ENCODE peak calls at places on chromosomes 7 and 10, in six cellular contexts. One of them, this sample, is unnamed.

GRCh38 chr7:30652132-30652531 is 30.1 kb downstream of the CRHR2 start:
- DNase-seq in colonic mucosa: no peak
- DNase-seq in heart left ventricle: no peak
- DNase-seq in Panc1: no peak
- DNase-seq in IMR-90: no peak
- DNase-seq in pancreas: no peak
- DNase-seq in this sample: no peak

GRCh38 chr7:145700488-145700887 is 416.1 kb upstream of the CNTNAP2 start:
- DNase-seq in colonic mucosa: no peak
- DNase-seq in heart left ventricle: no peak
- DNase-seq in Panc1: no peak
- DNase-seq in IMR-90: no peak
- DNase-seq in pancreas: no peak
- DNase-seq in this sample: no peak

GRCh38 chr10:129725482-129725881 is 238.6 kb downstream of the EBF3 start:
- DNase-seq in colonic mucosa: no peak
- DNase-seq in heart left ventricle: peak; percentile 27
- DNase-seq in Panc1: no peak
- DNase-seq in IMR-90: no peak
- DNase-seq in pancreas: no peak
- DNase-seq in this sample: peak; percentile 51

GRCh38 chr10:104638861-104639594 is 2.1 kb upstream of the SORCS3 start:
- DNase-seq in colonic mucosa: no peak
- DNase-seq in heart left ventricle: no peak
- DNase-seq in Panc1: no peak
- DNase-seq in IMR-90: no peak
- DNase-seq in pancreas: no peak
- DNase-seq in this sample: no peak

GRCh38 chr7:132138817-132139216 is 437.5 kb downstream of the PLXNA4 start:
- DNase-seq in colonic mucosa: no peak
- DNase-seq in heart left ventricle: no peak
- DNase-seq in Panc1: no peak
- DNase-seq in IMR-90: no peak
- DNase-seq in pancreas: no peak
- DNase-seq in this sample: no peak

GRCh38 chr7:158791133-158791532 is 38.2 kb downstream of the ESYT2 start:
- DNase-seq in colonic mucosa: no peak
- DNase-seq in heart left ventricle: no peak
- DNase-seq in Panc1: no peak
- DNase-seq in IMR-90: no peak
- DNase-seq in pancreas: no peak
- DNase-seq in this sample: no peak

GRCh38 chr10:48655426-48656240 is 29.0 kb upstream of the WDFY4 start:
- DNase-seq in colonic mucosa: peak; percentile 47
- DNase-seq in heart left ventricle: peak; percentile 88
- DNase-seq in Panc1: peak; percentile 20
- DNase-seq in IMR-90: peak; percentile 42
- DNase-seq in pancreas: peak; percentile 87
- DNase-seq in this sample: no peak

GRCh38 chr10:127813290-127813689 is 76.3 kb downstream of the FOXI2 start:
- DNase-seq in colonic mucosa: no peak
- DNase-seq in heart left ventricle: no peak
- DNase-seq in Panc1: no peak
- DNase-seq in IMR-90: no peak
- DNase-seq in pancreas: no peak
- DNase-seq in this sample: no peak

GRCh38 chr7:30727061-30727945 is 24.6 kb upstream of the INMT start:
- DNase-seq in colonic mucosa: no peak
- DNase-seq in heart left ventricle: no peak
- DNase-seq in Panc1: no peak
- DNase-seq in IMR-90: peak; percentile 15
- DNase-seq in pancreas: no peak
- DNase-seq in this sample: no peak

GRCh38 chr7:139842414-139843210 is 13.5 kb downstream of the TBXAS1 start:
- DNase-seq in colonic mucosa: peak; percentile 16
- DNase-seq in heart left ventricle: no peak
- DNase-seq in Panc1: no peak
- DNase-seq in IMR-90: peak; percentile 62
- DNase-seq in pancreas: no peak
- DNase-seq in this sample: no peak

GRCh38 chr7:31633454-31633853 is 53.6 kb upstream of the PPP1R17 start:
- DNase-seq in colonic mucosa: no peak
- DNase-seq in heart left ventricle: no peak
- DNase-seq in Panc1: no peak
- DNase-seq in IMR-90: no peak
- DNase-seq in pancreas: no peak
- DNase-seq in this sample: no peak

GRCh38 chr10:96998329-96998888 is 166.3 kb downstream of the LCOR start:
- DNase-seq in colonic mucosa: no peak
- DNase-seq in heart left ventricle: no peak
- DNase-seq in Panc1: no peak
- DNase-seq in IMR-90: peak; percentile 87
- DNase-seq in pancreas: no peak
- DNase-seq in this sample: peak; percentile 57

GRCh38 chr10:96172666-96173065 is 42.6 kb downstream of the ZNF518A start:
- DNase-seq in colonic mucosa: no peak
- DNase-seq in heart left ventricle: no peak
- DNase-seq in Panc1: no peak
- DNase-seq in IMR-90: no peak
- DNase-seq in pancreas: no peak
- DNase-seq in this sample: no peak

GRCh38 chr7:155795401-155795800 is 16.9 kb downstream of the SHH start:
- DNase-seq in colonic mucosa: no peak
- DNase-seq in heart left ventricle: peak; percentile 35
- DNase-seq in Panc1: no peak
- DNase-seq in IMR-90: no peak
- DNase-seq in pancreas: no peak
- DNase-seq in this sample: no peak

GRCh38 chr7:151696738-151697514 is 177.2 kb upstream of the RHEB start:
- DNase-seq in colonic mucosa: peak; percentile 81
- DNase-seq in heart left ventricle: peak; percentile 68
- DNase-seq in Panc1: no peak
- DNase-seq in IMR-90: no peak
- DNase-seq in pancreas: no peak
- DNase-seq in this sample: no peak

GRCh38 chr7:157618823-157619606 is 282.2 kb downstream of the DNAJB6 start:
- DNase-seq in colonic mucosa: no peak
- DNase-seq in heart left ventricle: peak; percentile 36
- DNase-seq in Panc1: no peak
- DNase-seq in IMR-90: no peak
- DNase-seq in pancreas: no peak
- DNase-seq in this sample: no peak

GRCh38 chr7:75762350-75762917 is 9.6 kb downstream of the CCL26 start:
- DNase-seq in colonic mucosa: no peak
- DNase-seq in heart left ventricle: no peak
- DNase-seq in Panc1: peak; percentile 62
- DNase-seq in IMR-90: peak; percentile 77
- DNase-seq in pancreas: no peak
- DNase-seq in this sample: no peak

GRCh38 chr7:1768835-1769234 is 98.8 kb downstream of the ELFN1 start:
- DNase-seq in colonic mucosa: no peak
- DNase-seq in heart left ventricle: no peak
- DNase-seq in Panc1: no peak
- DNase-seq in IMR-90: no peak
- DNase-seq in pancreas: no peak
- DNase-seq in this sample: no peak

GRCh38 chr7:90596745-90597526 is 815 bp downstream of the CDK14 start:
- DNase-seq in colonic mucosa: no peak
- DNase-seq in heart left ventricle: peak; percentile 58
- DNase-seq in Panc1: no peak
- DNase-seq in IMR-90: peak; percentile 48
- DNase-seq in pancreas: no peak
- DNase-seq in this sample: no peak

GRCh38 chr10:16441106-16441850 is 4.5 kb downstream of the PTER start:
- DNase-seq in colonic mucosa: no peak
- DNase-seq in heart left ventricle: no peak
- DNase-seq in Panc1: no peak
- DNase-seq in IMR-90: peak; percentile 19
- DNase-seq in pancreas: no peak
- DNase-seq in this sample: no peak

GRCh38 chr10:16437540-16437894 is 707 bp downstream of the PTER start:
- DNase-seq in colonic mucosa: no peak
- DNase-seq in heart left ventricle: no peak
- DNase-seq in Panc1: no peak
- DNase-seq in IMR-90: no peak
- DNase-seq in pancreas: no peak
- DNase-seq in this sample: no peak

GRCh38 chr10:16436758-16437539 is at the start of gene PTER:
- DNase-seq in colonic mucosa: peak; percentile 100
- DNase-seq in heart left ventricle: peak; percentile 99
- DNase-seq in Panc1: peak; percentile 89
- DNase-seq in IMR-90: peak; percentile 78
- DNase-seq in pancreas: peak; percentile 98
- DNase-seq in this sample: peak; percentile 98

GRCh38 chr10:16440396-16441105 is 3.7 kb downstream of the PTER start:
- DNase-seq in colonic mucosa: peak; percentile 24
- DNase-seq in heart left ventricle: no peak
- DNase-seq in Panc1: no peak
- DNase-seq in IMR-90: no peak
- DNase-seq in pancreas: peak; percentile 56
- DNase-seq in this sample: no peak

GRCh38 chr10:16439294-16439693 is 2.5 kb downstream of the PTER start:
- DNase-seq in colonic mucosa: no peak
- DNase-seq in heart left ventricle: no peak
- DNase-seq in Panc1: no peak
- DNase-seq in IMR-90: no peak
- DNase-seq in pancreas: no peak
- DNase-seq in this sample: no peak
- H3K4me3 ChIP-seq in colonic mucosa: no peak overlapping the region
- H3K4me3 ChIP-seq in heart left ventricle: peak overlapping the region; percentile 14
- H3K4me3 ChIP-seq in Panc1: no peak overlapping the region
- H3K4me3 ChIP-seq in IMR-90: no peak overlapping the region
- H3K4me3 ChIP-seq in pancreas: no peak overlapping the region
- H3K4me3 ChIP-seq in this sample: no peak overlapping the region

DNA sequence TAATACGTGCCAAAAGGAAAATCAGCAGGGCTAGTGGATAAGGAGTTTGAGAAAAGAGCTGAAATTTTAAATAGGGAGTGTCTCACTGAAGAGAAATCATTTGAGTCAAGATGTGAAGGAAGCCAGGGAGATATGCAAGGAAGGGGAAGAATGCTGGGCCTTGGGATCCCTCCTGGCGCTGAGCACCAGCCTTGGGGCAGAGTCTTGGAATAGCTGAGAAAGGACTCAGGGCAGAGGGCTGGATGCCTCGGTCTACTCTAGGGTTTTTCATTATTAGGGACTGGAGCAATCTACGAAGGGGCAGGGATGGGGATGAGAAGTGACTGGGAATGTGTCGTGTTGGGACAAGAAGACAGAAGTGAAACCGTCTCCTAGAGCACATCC is 484 bp downstream of the ZWINT start:
- DNase-seq in colonic mucosa: no peak
- DNase-seq in heart left ventricle: no peak
- DNase-seq in Panc1: no peak
- DNase-seq in IMR-90: no peak
- DNase-seq in pancreas: no peak
- DNase-seq in this sample: no peak
- H3K27ac ChIP-seq in colonic mucosa: no peak overlapping the region
- H3K27ac ChIP-seq in heart left ventricle: no peak overlapping the region
- H3K27ac ChIP-seq in Panc1: peak overlapping the region; percentile 97
- H3K27ac ChIP-seq in IMR-90: peak overlapping the region; percentile 54
- H3K27ac ChIP-seq in pancreas: no peak overlapping the region
- H3K27ac ChIP-seq in this sample: no peak overlapping the region

DNA sequence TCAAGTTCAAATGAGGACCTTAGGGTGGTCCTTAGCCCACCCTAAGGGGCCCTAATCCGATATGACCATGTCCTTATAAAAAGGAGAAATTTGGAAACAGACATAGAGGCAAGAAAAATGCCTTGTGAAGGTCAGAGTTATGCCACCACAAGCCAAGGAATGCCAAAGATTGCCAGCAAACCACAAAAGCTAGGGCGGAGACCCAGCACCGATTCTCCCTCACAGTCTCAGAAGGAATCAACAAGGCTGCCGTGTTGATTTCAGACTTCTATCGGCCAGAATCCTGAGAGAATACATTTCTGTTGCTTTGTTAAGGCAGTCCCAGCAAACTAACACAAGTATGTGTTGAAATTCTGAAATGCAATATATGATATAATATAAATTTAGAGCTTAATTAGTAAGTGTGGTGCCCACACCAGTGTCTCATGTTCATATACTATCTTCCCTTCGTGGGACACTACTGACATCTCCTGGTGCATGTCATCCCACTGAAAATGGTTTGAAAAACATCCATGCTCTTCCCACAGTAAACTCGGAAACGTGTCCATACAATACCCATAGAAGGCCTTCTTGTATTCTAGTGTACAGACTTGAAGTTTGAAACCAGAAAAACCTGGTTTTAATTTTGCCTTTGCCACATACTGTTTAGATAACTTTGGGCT is 349.0 kb downstream of the TNS3 start:
- DNase-seq in colonic mucosa: no peak
- DNase-seq in heart left ventricle: no peak
- DNase-seq in Panc1: no peak
- DNase-seq in IMR-90: no peak
- DNase-seq in pancreas: no peak
- DNase-seq in this sample: no peak
- TF ChIP-seq CTCF in colonic mucosa: no peak
- TF ChIP-seq CTCF in heart left ventricle: peak; percentile 12
- TF ChIP-seq CTCF in Panc1: no peak
- TF ChIP-seq CTCF in IMR-90: no peak
- TF ChIP-seq CTCF in pancreas: no peak
- TF ChIP-seq CTCF in this sample: no peak

GRCh38 chr7:149836434-149836833 is 1.7 kb upstream of the ZNF862 start:
- DNase-seq in colonic mucosa: no peak
- DNase-seq in heart left ventricle: no peak
- DNase-seq in Panc1: no peak
- DNase-seq in IMR-90: peak; percentile 26
- DNase-seq in pancreas: no peak
- DNase-seq in this sample: no peak

GRCh38 chr7:149838992-149839408 is 825 bp downstream of the ZNF862 start:
- DNase-seq in colonic mucosa: no peak
- DNase-seq in heart left ventricle: no peak
- DNase-seq in Panc1: no peak
- DNase-seq in IMR-90: peak; percentile 6
- DNase-seq in pancreas: no peak
- DNase-seq in this sample: no peak

GRCh38 chr7:149839933-149840332 is 1.8 kb downstream of the ZNF862 start:
- DNase-seq in colonic mucosa: no peak
- DNase-seq in heart left ventricle: no peak
- DNase-seq in Panc1: no peak
- DNase-seq in IMR-90: no peak
- DNase-seq in pancreas: no peak
- DNase-seq in this sample: no peak

GRCh38 chr7:149838224-149838991 is at the start of gene ZNF862:
- DNase-seq in colonic mucosa: peak; percentile 97
- DNase-seq in heart left ventricle: peak; percentile 99
- DNase-seq in Panc1: peak; percentile 91
- DNase-seq in IMR-90: peak; percentile 97
- DNase-seq in pancreas: peak; percentile 97
- DNase-seq in this sample: peak; percentile 98

GRCh38 chr7:149837620-149838223 is 453 bp upstream of the ZNF862 start:
- DNase-seq in colonic mucosa: no peak
- DNase-seq in heart left ventricle: no peak
- DNase-seq in Panc1: no peak
- DNase-seq in IMR-90: no peak
- DNase-seq in pancreas: no peak
- DNase-seq in this sample: no peak
- H3K4me3 ChIP-seq in colonic mucosa: no peak overlapping the region
- H3K4me3 ChIP-seq in heart left ventricle: peak overlapping the region; percentile 98
- H3K4me3 ChIP-seq in Panc1: peak overlapping the region; percentile 22
- H3K4me3 ChIP-seq in IMR-90: no peak overlapping the region
- H3K4me3 ChIP-seq in pancreas: no peak overlapping the region
- H3K4me3 ChIP-seq in this sample: no peak overlapping the region